ENCODE peak calls at places on chromosomes 2 and 18, in eight cellular contexts. I, R, J, C, B, M, D and H are unnamed samples. For H3K9me3, the result is how much of the 10 kb centered on the place peaks cover.

GRCh38 chr2:234951386-234952269 is at the start of gene SH3BP4:
- DNase-seq in B (peak), M (peak), D (peak), C (peak), R (peak), I (peak), J (peak), H (peak)

GRCh38 chr18:77191241-77191751 is 58.4 kb upstream of the GALR1 start:
- DNase-seq in C (peak), I (no peak), B (no peak), J (no peak), R (no peak), D (no peak), M (no peak), H (no peak)

GRCh38 chr2:67260348-67261277 is 136.5 kb upstream of the ETAA1 start:
- DNase-seq in B (peak), J (peak), C (peak), D (peak), R (no peak), M (peak), I (peak), H (peak)

GRCh38 chr2:101295895-101296294 is 12.6 kb downstream of the RNF149 start:
- DNase-seq in B (no peak), M (no peak), C (peak), J (no peak), I (no peak), R (no peak), D (no peak), H (no peak)

GRCh38 chr2:1538663-1539062 is 125.4 kb downstream of the TPO start:
- DNase-seq in I (no peak), B (peak), C (no peak), D (no peak), J (no peak), R (no peak), M (peak), H (no peak)

GRCh38 chr2:184835081-184835728 is 236.9 kb downstream of the ZNF804A start:
- DNase-seq in J (no peak), D (no peak), R (no peak), C (peak), M (no peak), B (no peak), I (no peak), H (no peak)

GRCh38 chr2:27621524-27621923 is 7.3 kb downstream of the CCDC121 start:
- DNase-seq in D (no peak), J (no peak), M (no peak), R (no peak), C (no peak), I (no peak), B (no peak), H (no peak)

GRCh38 chr2:171551836-171552235 is 29.6 kb downstream of the CYBRD1 start:
- DNase-seq in B (no peak), C (no peak), J (no peak), I (no peak), R (no peak), D (no peak), M (no peak), H (no peak)

GRCh38 chr2:8546319-8547283 is 135.3 kb upstream of the ID2 start:
- DNase-seq in M (no peak), D (peak), R (peak), I (no peak), J (no peak), C (no peak), B (no peak), H (no peak)

GRCh38 chr2:168626610-168627009 is 170.5 kb downstream of the CERS6 start:
- DNase-seq in R (no peak), I (no peak), D (no peak), C (no peak), M (no peak), J (no peak), B (no peak), H (no peak)

GRCh38 chr2:60152226-60152833 is 401.1 kb downstream of the BCL11A start:
- DNase-seq in B (peak), D (no peak), C (peak), J (no peak), R (no peak), M (no peak), I (no peak), H (no peak)

GRCh38 chr18:78900938-78901909 is 78.4 kb upstream of the SALL3 start:
- DNase-seq in D (no peak), J (no peak), B (no peak), I (no peak), C (no peak), M (no peak), R (no peak), H (no peak)

GRCh38 chr2:5453648-5454390 is 238.4 kb upstream of the SOX11 start:
- DNase-seq in B (no peak), J (no peak), C (no peak), M (no peak), R (no peak), I (no peak), D (no peak), H (no peak)

GRCh38 chr2:15050483-15050882 is 418.0 kb downstream of the LRATD1 start:
- DNase-seq in B (no peak), I (no peak), J (no peak), M (no peak), R (no peak), C (peak), D (no peak), H (no peak)

GRCh38 chr2:157395811-157396210 is 48.1 kb downstream of the CYTIP start:
- DNase-seq in R (no peak), J (no peak), B (no peak), I (no peak), D (no peak), M (no peak), C (no peak), H (no peak)

GRCh38 chr2:128970332-128971116 is 651.9 kb upstream of the HS6ST1 start:
- DNase-seq in J (no peak), D (no peak), M (no peak), R (no peak), I (no peak), B (no peak), C (no peak), H (no peak)

GRCh38 chr18:10269226-10269625 is 185.2 kb upstream of the APCDD1 start:
- DNase-seq in D (no peak), I (no peak), B (no peak), J (no peak), R (no peak), C (no peak), M (no peak), H (no peak)

GRCh38 chr2:151947524-151948165 is 119.4 kb upstream of the ARL5A start:
- DNase-seq in M (no peak), C (no peak), R (no peak), I (peak), D (peak), B (no peak), J (peak), H (no peak)

GRCh38 chr2:145190031-145190703 is 670.2 kb upstream of the ZEB2 start:
- DNase-seq in C (no peak), J (no peak), B (no peak), M (no peak), I (no peak), R (no peak), D (no peak), H (no peak)

GRCh38 chr18:55353806-55354205 is 234.2 kb downstream of the TCF4 start:
- DNase-seq in M (no peak), C (no peak), R (no peak), I (no peak), J (no peak), B (no peak), D (no peak), H (no peak)

GRCh38 chr18:183769-184168 is 25.4 kb downstream of the USP14 start:
- DNase-seq in B (no peak), R (no peak), C (peak), D (no peak), I (no peak), M (no peak), J (no peak), H (no peak)

GRCh38 chr2:43018179-43019024 is 208.0 kb downstream of the ZFP36L2 start:
- DNase-seq in C (peak), M (no peak), R (peak), I (peak), D (peak), B (no peak), J (peak), H (peak)

GRCh38 chr2:44751754-44752479 is 189.6 kb upstream of the SIX3 start:
- DNase-seq in I (no peak), D (no peak), B (no peak), R (no peak), J (no peak), C (no peak), M (no peak), H (no peak)

GRCh38 chr2:222105046-222105445 is 193.8 kb downstream of the PAX3 start:
- DNase-seq in C (no peak), J (no peak), I (no peak), R (no peak), D (no peak), M (no peak), B (no peak), H (no peak)

GRCh38 chr2:9165625-9166024 is 41.0 kb upstream of the ASAP2 start:
- DNase-seq in J (no peak), C (no peak), M (no peak), R (no peak), I (no peak), D (no peak), B (no peak), H (no peak)

GRCh38 chr18:76493213-76494107 is 1.6 kb downstream of the ZNF516 start:
- DNase-seq in R (no peak), J (no peak), B (peak), M (no peak), D (no peak), C (peak), I (peak), H (no peak)

GRCh38 chr2:10972683-10973433 is 61.1 kb downstream of the KCNF1 start:
- DNase-seq in R (no peak), J (no peak), C (no peak), I (no peak), B (no peak), M (no peak), D (no peak), H (no peak)

GRCh38 chr18:79478484-79479113 is 82.9 kb downstream of the NFATC1 start:
- DNase-seq in R (no peak), C (no peak), I (no peak), D (peak), B (no peak), M (no peak), J (no peak), H (no peak)

GRCh38 chr2:20603791-20604190 is 47.1 kb downstream of the HS1BP3 start:
- DNase-seq in M (no peak), D (peak), R (peak), J (peak), I (no peak), B (no peak), C (no peak), H (peak)

GRCh38 chr2:119255760-119256573 is 32.3 kb downstream of the STEAP3 start:
- DNase-seq in C (peak), B (peak), J (no peak), D (no peak), R (no peak), M (peak), I (no peak), H (no peak)

GRCh38 chr2:119480718-119481142 is 43.6 kb downstream of the SCTR start:
- DNase-seq in I (no peak), J (no peak), B (no peak), C (no peak), D (no peak), M (peak), R (no peak), H (no peak)

GRCh38 chr18:46053368-46054095 is 18.5 kb downstream of the PSTPIP2 start:
- DNase-seq in B (no peak), C (peak), M (no peak), D (no peak), I (no peak), R (no peak), J (no peak), H (no peak)

GRCh38 chr2:109204412-109204811 is 75.4 kb downstream of the SH3RF3 start:
- DNase-seq in C (no peak), J (no peak), B (no peak), M (no peak), I (no peak), D (no peak), R (no peak), H (no peak)

GRCh38 chr2:178105566-178105965 is 6.7 kb upstream of the RBM45 start:
- DNase-seq in I (no peak), B (no peak), R (no peak), M (no peak), D (no peak), J (no peak), C (no peak), H (no peak)

GRCh38 chr2:95234806-95235205 is 27.5 kb downstream of the ZNF892 start:
- DNase-seq in R (no peak), J (no peak), I (no peak), M (no peak), C (no peak), B (no peak), D (no peak), H (no peak)

GRCh38 chr2:165952085-165952484 is 1.5 kb downstream of the TTC21B start:
- DNase-seq in J (no peak), I (no peak), M (no peak), R (no peak), D (no peak), B (no peak), C (no peak), H (no peak)

GRCh38 chr18:77522031-77522675 is 272.5 kb downstream of the GALR1 start:
- DNase-seq in J (no peak), R (no peak), B (no peak), I (no peak), D (no peak), M (no peak), C (no peak), H (no peak)

GRCh38 chr2:215136669-215137328 is 1.6 kb downstream of the ABCA12 start:
- DNase-seq in R (no peak), I (no peak), D (no peak), C (peak), M (no peak), J (no peak), B (no peak), H (no peak)

GRCh38 chr2:240970816-240971215 is 27.6 kb upstream of the SNED1 start:
- DNase-seq in C (no peak), R (no peak), J (no peak), B (no peak), D (peak), M (no peak), I (no peak), H (no peak)

GRCh38 chr2:239735829-239736357 is 289.2 kb downstream of the NDUFA10 start:
- DNase-seq in R (no peak), I (no peak), M (no peak), B (no peak), C (no peak), J (no peak), D (peak), H (no peak)

GRCh38 chr2:239737144-239737463 is 288.0 kb downstream of the NDUFA10 start:
- DNase-seq in J (no peak), C (no peak), M (no peak), R (no peak), D (peak), I (no peak), B (no peak), H (no peak)

GRCh38 chr2:239736358-239737143 is 288.6 kb downstream of the NDUFA10 start:
- DNase-seq in J (no peak), M (no peak), C (no peak), R (no peak), B (no peak), D (peak), I (no peak), H (no peak)

GRCh38 chr2:239734436-239735005 is 290.6 kb downstream of the NDUFA10 start:
- DNase-seq in M (no peak), C (no peak), D (no peak), J (no peak), I (no peak), B (no peak), R (no peak), H (no peak)

DNA sequence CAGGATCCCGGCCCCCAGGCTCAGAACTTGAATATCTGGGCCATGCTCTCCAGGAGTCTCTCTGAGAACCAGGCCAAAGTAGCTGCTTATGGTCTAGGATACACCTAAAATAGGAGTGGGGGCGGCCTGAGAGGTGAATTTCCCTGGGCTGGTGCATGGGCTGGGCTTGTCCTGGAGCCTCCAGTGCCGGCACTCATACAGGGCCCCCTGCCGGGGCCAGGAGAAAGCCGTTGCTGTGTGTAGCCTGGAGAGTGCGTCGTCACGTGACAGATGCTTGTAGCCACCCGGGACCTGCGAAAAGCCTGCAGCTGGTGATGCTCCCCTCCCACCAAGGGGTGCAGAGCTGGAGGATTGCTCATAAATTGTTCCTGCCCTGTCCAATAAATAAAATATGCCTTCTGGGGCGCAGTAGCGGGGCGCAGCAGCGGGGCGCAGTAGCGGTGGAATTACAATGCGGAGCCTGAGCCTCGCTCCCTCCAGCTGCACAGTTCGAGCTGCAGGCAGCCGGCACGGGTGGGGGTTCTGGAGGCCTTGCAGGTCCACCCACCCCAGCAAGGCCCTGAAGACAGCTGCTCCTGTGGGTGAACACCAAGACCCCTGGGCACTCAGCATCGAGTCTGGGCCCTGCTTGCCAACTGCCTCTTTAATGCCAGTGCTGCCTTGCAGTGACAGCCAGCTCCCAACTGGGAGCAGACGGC is 289.9 kb downstream of the NDUFA10 start:
- DNase-seq in C (no peak), I (no peak), D (peak), R (no peak), J (no peak), B (no peak), M (no peak), H (no peak)
- H3K9me3 ChIP-seq in C (under half), I (under half), D (under half), R (under half), J (under half), B (under half), M (under half), H (under half)

GRCh38 chr2:22784586-22784985 is 600.4 kb upstream of the KLHL29 start:
- DNase-seq in M (no peak), C (no peak), B (no peak), D (no peak), I (no peak), R (no peak), J (no peak), H (no peak)
- H3K9me3 ChIP-seq in M (under half), C (under half), B (under half), D (under half), I (under half), R (under half), J (under half), H (under half)

DNA sequence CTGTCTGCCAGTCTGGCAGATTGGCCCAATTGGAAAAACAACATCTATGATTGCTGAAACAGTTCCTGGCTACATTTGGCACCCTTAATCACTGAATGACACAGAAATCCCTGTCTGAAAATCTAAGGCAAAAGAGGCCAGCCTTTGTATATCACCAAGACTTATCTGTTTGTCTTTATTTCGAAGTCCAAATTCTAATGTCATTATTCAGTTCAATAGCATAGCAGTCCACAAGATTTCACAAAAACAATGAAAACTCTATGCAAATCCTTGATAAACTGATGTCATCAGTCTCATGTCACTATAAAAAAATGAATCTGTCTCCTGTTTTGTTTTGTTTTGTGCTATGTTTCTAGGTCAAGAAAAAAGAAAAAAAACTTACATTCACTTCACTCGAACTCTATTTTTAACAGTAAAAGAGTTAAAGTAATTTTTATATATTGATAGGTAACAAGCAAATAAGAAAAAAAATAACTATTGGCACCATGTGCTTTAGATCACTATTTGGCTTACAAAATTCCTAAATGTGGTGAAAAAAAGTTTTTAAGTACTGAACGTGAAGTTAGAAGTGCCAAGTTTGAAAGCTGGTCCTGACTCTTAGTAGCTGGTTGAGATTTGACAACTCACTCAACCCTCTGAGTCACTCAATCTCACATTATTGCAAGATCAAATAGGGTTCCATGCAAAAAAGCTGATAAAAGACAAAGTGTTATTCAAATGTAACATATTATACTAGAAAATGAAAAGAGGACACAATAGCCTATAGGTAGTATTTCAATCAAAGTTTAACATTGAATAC is 359.3 kb downstream of the IRS1 start:
- DNase-seq in D (no peak), C (peak), I (no peak), J (no peak), R (no peak), M (no peak), B (no peak), H (no peak)
- H3K9me3 ChIP-seq in D (under half), C (under half), I (under half), J (under half), R (under half), M (under half), B (under half), H (under half)

GRCh38 chr2:89833780-89834117 is 1142.3 kb downstream of the RPIA start:
- DNase-seq in C (peak), R (no peak), J (no peak), I (no peak), M (no peak), B (no peak), D (no peak), H (no peak)

GRCh38 chr2:89829828-89830227 is 1138.4 kb downstream of the RPIA start:
- DNase-seq in D (no peak), I (no peak), J (no peak), C (no peak), M (no peak), R (no peak), B (no peak), H (no peak)

GRCh38 chr2:89834306-89834705 is 1142.8 kb downstream of the RPIA start:
- DNase-seq in J (no peak), M (no peak), R (no peak), C (no peak), I (no peak), B (no peak), D (no peak), H (no peak)

GRCh38 chr2:89831686-89832498 is 1140.4 kb downstream of the RPIA start:
- DNase-seq in B (no peak), M (no peak), I (no peak), R (no peak), D (no peak), C (no peak), J (no peak), H (no peak)

DNA sequence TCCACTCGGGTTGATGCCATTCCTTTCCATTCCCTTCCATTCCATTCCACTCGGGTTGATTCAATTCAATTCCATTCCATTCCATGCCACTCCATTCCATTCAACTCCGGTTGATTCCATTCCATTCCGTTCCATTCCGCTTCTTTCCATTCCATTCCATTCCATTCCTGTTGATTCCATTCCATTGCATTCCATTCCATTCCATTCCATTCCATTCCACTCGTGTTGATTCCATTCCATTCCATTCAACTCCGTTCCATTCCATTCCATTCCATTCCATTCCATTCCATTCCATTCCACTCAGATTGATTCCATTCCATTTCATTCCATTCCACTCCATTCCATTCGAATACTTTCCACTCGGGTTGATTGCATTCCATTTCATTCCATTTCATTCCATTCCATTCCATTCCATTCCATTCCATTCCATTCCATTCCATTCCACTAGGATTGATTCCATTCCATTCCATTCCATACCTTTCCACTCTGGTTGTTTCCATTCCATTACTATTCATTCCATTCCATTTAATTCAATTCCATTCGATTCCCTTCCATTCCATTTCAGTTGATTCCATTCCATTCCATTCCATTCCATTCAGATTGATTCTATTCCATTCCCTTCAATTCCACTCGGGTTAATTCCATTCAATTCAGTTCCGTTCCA is 1141.8 kb downstream of the RPIA start:
- DNase-seq in M (no peak), C (no peak), I (no peak), B (no peak), R (no peak), J (no peak), D (no peak), H (no peak)
- H3K9me3 ChIP-seq in M (under half), C (under half), I (under half), B (under half), R (under half), J (half or more), D (under half), H (under half)

GRCh38 chr18:6431659-6432318 is 17.1 kb upstream of the L3MBTL4 start:
- DNase-seq in J (no peak), M (no peak), R (peak), I (no peak), B (no peak), D (no peak), C (no peak), H (no peak)
- H3K9me3 ChIP-seq in J (under half), M (under half), R (under half), I (under half), B (under half), D (under half), C (under half), H (under half)